ENCODE peak calls at places on chromosomes 16 and 17, in six cellular contexts. V, J, Q, E, A and O are unnamed samples.

GRCh38 chr16:4692460-4693295 is 684 bp upstream of the NUDT16L1 start:
- DNase-seq in E (no peak), J (no peak), A (no peak), V (peak; percentile 78), Q (no peak), O (no peak)

GRCh38 chr16:1048442-1049112 is 24.0 kb upstream of the SSTR5 start:
- DNase-seq in A (no peak), V (peak; percentile 69), Q (peak; percentile 68), J (peak; percentile 79), E (no peak), O (peak; percentile 90)

GRCh38 chr17:8855477-8856204 is 11.8 kb downstream of the PIK3R6 start:
- DNase-seq in E (no peak), J (no peak), A (peak; percentile 93), V (no peak), Q (no peak), O (no peak)

GRCh38 chr16:65524997-65525396 is 403.1 kb upstream of the CDH11 start:
- DNase-seq in A (no peak), V (no peak), Q (no peak), J (peak; percentile 35), E (no peak), O (no peak)

GRCh38 chr17:52178013-52178412 is 19.5 kb upstream of the CA10 start:
- DNase-seq in J (no peak), A (no peak), E (no peak), Q (no peak), V (no peak), O (no peak)

GRCh38 chr17:75557075-75557851 is 30.3 kb upstream of the MYO15B start:
- DNase-seq in J (no peak), A (no peak), V (peak; percentile 83), Q (peak; percentile 94), E (no peak), O (no peak)

GRCh38 chr16:50315346-50315997 is 49.1 kb downstream of the ADCY7 start:
- DNase-seq in J (no peak), E (no peak), Q (no peak), V (peak; percentile 80), A (no peak), O (no peak)

GRCh38 chr17:60535382-60536279 is 9.6 kb upstream of the APPBP2 start:
- DNase-seq in J (no peak), E (no peak), V (peak; percentile 61), A (no peak), Q (no peak), O (no peak)

GRCh38 chr17:32549559-32549958 is 62.8 kb downstream of the CDK5R1 start:
- DNase-seq in Q (no peak), J (no peak), A (no peak), V (no peak), E (no peak), O (no peak)

GRCh38 chr17:29561541-29562517 is 5.0 kb downstream of the ABHD15 start:
- DNase-seq in A (no peak), V (no peak), E (no peak), J (peak; percentile 27), Q (no peak), O (no peak)

GRCh38 chr16:54233626-54234025 is 53.0 kb downstream of the IRX3 start:
- DNase-seq in E (no peak), Q (no peak), V (no peak), A (no peak), J (no peak), O (no peak)

GRCh38 chr17:28033972-28034714 is 8.3 kb upstream of the NLK start:
- DNase-seq in A (no peak), V (no peak), E (no peak), J (no peak), Q (peak; percentile 22), O (no peak)

GRCh38 chr17:35713069-35713728 is 18.2 kb upstream of the RASL10B start:
- DNase-seq in V (peak; percentile 39), J (peak; percentile 28), Q (no peak), E (no peak), A (no peak), O (no peak)

GRCh38 chr17:63918305-63918704 is 334 bp downstream of the GH1 start:
- DNase-seq in E (no peak), J (no peak), V (no peak), A (no peak), Q (peak; percentile 26), O (no peak)

GRCh38 chr16:79422061-79422460 is 178.5 kb downstream of the MAF start:
- DNase-seq in A (no peak), E (no peak), V (no peak), J (no peak), Q (no peak), O (no peak)

GRCh38 chr17:64315032-64315490 is 52.0 kb upstream of the TEX2 start:
- DNase-seq in Q (no peak), A (no peak), J (peak; percentile 89), E (no peak), V (no peak), O (no peak)

GRCh38 chr16:88005148-88005547 is 53.9 kb downstream of the BANP start:
- DNase-seq in V (peak; percentile 61), A (no peak), J (no peak), E (no peak), Q (no peak), O (no peak)

GRCh38 chr16:80231118-80231515 is 309.7 kb upstream of the DYNLRB2 start:
- DNase-seq in Q (no peak), E (no peak), J (no peak), A (no peak), V (no peak), O (no peak)

GRCh38 chr17:1764274-1764673 is 2.4 kb downstream of the SERPINF1 start:
- DNase-seq in A (peak; percentile 42), E (peak; percentile 60), J (peak; percentile 76), Q (no peak), V (no peak), O (peak; percentile 43)

GRCh38 chr17:82232322-82232785 is 3.5 kb downstream of the SLC16A3 start:
- DNase-seq in A (no peak), J (no peak), Q (no peak), E (no peak), V (no peak), O (no peak)

GRCh38 chr17:46802831-46803230 is 15.7 kb downstream of the WNT3 start:
- DNase-seq in J (no peak), V (no peak), A (no peak), Q (no peak), E (no peak), O (no peak)

GRCh38 chr16:7351572-7351971 is 18.9 kb downstream of the RBFOX1 start:
- DNase-seq in J (no peak), V (no peak), E (no peak), A (no peak), Q (no peak), O (no peak)

GRCh38 chr16:51359141-51359960 is 208.3 kb upstream of the SALL1 start:
- DNase-seq in A (no peak), V (peak; percentile 73), J (no peak), E (no peak), Q (no peak), O (no peak)

GRCh38 chr17:57945999-57946797 is 9.0 kb downstream of the CUEDC1 start:
- DNase-seq in E (no peak), A (peak; percentile 53), Q (no peak), J (no peak), V (no peak), O (no peak)

GRCh38 chr17:57948169-57948554 is 7.0 kb downstream of the CUEDC1 start:
- DNase-seq in V (no peak), Q (no peak), A (no peak), E (no peak), J (no peak), O (no peak)

GRCh38 chr17:57948555-57949420 is 6.4 kb downstream of the CUEDC1 start:
- DNase-seq in A (peak; percentile 42), V (no peak), J (no peak), E (no peak), Q (peak; percentile 98), O (no peak)

GRCh38 chr17:57946798-57947358 is 8.3 kb downstream of the CUEDC1 start:
- DNase-seq in E (no peak), A (peak; percentile 89), Q (peak; percentile 66), J (peak; percentile 42), V (no peak), O (no peak)

DNA sequence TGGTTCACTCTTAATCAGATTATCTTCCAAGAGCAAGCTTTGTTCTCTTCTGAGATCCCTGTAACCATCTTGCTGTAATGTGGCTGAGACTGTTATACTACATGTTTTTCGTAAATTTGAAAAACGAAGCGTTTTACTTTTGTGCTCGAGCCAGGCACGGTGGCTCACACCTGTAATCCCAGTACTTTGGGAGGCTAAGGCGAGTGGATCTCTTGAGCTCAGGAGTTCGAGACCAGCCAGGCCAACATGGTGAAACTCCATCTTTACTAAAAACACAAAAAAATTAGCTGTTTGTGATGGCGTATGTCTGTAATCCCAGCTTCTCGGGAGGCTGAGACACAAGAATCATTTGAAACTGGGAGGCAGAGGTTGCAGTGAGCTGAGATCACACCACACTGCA is 7.8 kb downstream of the CUEDC1 start:
- DNase-seq in J (no peak), E (no peak), Q (no peak), V (no peak), A (no peak), O (no peak)
- H3K4me3 ChIP-seq in J (peak overlapping the region; percentile 52), E (no peak overlapping the region), Q (peak overlapping the region; percentile 34), V (no peak overlapping the region), A (peak overlapping the region; percentile 21), O (no peak overlapping the region)

DNA sequence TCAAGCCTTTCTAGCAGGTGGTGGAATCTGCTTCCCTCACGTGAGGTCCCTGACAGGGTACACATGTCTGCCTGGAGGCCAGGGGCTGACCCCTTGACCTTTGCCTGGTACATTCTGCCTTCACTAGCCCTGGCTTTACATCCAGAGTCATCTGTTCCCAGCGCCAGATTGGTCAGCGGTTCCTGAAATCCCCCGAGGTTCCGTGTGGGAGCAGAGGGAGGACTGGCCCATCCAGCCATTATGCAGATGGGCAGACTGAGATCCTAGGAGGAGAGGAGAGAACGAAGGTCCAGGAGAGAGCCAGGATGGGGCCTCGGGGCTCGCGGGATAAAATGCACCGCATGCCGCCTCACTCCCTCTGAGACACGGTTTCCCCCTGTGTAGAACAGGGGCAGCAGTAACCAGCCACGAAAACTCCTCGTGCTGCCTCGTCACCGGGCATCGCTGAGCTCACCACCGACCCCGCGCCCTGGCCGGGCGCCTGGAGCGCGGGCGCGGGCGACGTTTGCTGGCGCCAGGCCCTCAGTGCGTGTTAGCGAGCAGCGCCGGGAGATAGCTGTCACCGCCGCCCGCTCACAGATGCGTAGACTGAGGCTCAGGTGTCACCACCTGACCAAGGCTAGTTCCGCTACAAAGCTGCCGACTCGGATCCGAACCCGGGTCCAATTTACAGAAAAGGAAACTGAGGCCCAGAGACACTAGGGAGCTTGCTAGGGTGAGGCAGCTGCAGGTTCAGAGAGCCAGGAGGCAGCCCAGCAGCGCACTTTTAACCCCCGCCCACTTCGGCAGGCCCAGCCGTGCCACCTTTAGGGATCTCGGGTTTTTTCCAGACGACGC is 811 bp upstream of the MAP2K3 start:
- DNase-seq in V (peak; percentile 41), Q (no peak), A (no peak), J (no peak), E (no peak), O (no peak)
- H3K4me3 ChIP-seq in V (peak overlapping the region; percentile 46), Q (peak overlapping the region; percentile 34), A (peak overlapping the region; percentile 89), J (peak overlapping the region; percentile 75), E (peak overlapping the region; percentile 78), O (peak overlapping the region; percentile 32)

DNA sequence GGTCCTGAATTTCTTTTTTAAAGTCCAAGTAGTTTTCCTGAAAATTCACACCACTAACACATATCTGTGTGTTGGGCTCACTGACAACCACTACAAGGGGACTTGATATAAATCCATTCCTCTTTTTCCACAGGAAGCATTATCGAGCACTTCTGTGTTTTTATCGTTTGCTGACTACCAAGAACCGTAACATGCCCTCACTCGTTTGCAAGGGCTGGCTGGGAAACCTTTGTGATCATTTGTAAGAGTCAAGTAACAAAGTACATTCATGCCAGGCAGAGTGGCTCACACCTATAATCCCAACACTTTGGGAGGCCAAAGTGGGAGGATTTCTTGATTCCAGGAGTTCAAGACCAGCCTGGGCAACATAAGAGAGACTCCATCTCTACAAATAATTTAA is 62.1 kb downstream of the ZZEF1 start:
- DNase-seq in E (no peak), A (no peak), V (no peak), Q (no peak), J (no peak), O (no peak)
- H3K4me3 ChIP-seq in E (no peak overlapping the region), A (no peak overlapping the region), V (no peak overlapping the region), Q (no peak overlapping the region), J (no peak overlapping the region), O (no peak overlapping the region)

GRCh38 chr16:68000024-68000423 is 740 bp upstream of the DPEP2 start:
- DNase-seq in J (no peak), Q (no peak), E (no peak), A (no peak), V (no peak), O (no peak)
- H3K4me3 ChIP-seq in J (peak overlapping the region; percentile 15), Q (no peak overlapping the region), E (peak overlapping the region; percentile 33), A (peak overlapping the region; percentile 26), V (no peak overlapping the region), O (no peak overlapping the region)